ENCODE peak calls at places on chromosomes 1 and 21, in nine cellular contexts. A, O, E, J, K, P, Q, Y and I are unnamed samples.
A peak's percentile ranks its signal among the peaks of the same experiment; 100 is the strongest.

GRCh38 chr1:219876798-219877209 is 51.6 kb downstream of the SLC30A10 start:
- DNase-seq in A (no peak), O (no peak), E (no peak), J (no peak), K (no peak), P (no peak), Q (no peak), Y (no peak), I (no peak)

GRCh38 chr1:236945002-236945401 is 59.2 kb downstream of the MT1HL1 start:
- DNase-seq in A (no peak), O (no peak), E (no peak), J (no peak), K (no peak), P (no peak), Q (no peak), Y (no peak), I (no peak)

GRCh38 chr1:201807958-201808632 is 20.9 kb upstream of the IPO9 start:
- DNase-seq in A (peak; percentile 61), O (no peak), E (no peak), J (no peak), K (no peak), P (peak; percentile 84), Q (no peak), Y (no peak), I (no peak)

GRCh38 chr1:156571261-156571958 is 955 bp downstream of the IQGAP3 start:
- DNase-seq in A (no peak), O (no peak), E (no peak), J (no peak), K (no peak), P (no peak), Q (peak; percentile 92), Y (no peak), I (no peak)

GRCh38 chr1:41791667-41792484 is 126.8 kb downstream of the HIVEP3 start:
- DNase-seq in A (no peak), O (no peak), E (no peak), J (no peak), K (no peak), P (no peak), Q (no peak), Y (no peak), I (no peak)

GRCh38 chr1:97350241-97350640 is 570.6 kb downstream of the DPYD start:
- DNase-seq in A (no peak), O (no peak), E (no peak), J (no peak), K (no peak), P (no peak), Q (peak; percentile 34), Y (no peak), I (no peak)

GRCh38 chr1:23403038-23403336 is 21.6 kb downstream of the TCEA3 start:
- DNase-seq in A (no peak), O (no peak), E (no peak), J (peak; percentile 31), K (peak; percentile 34), P (no peak), Q (peak; percentile 86), Y (no peak), I (no peak)

GRCh38 chr1:91684599-91685196 is 184.0 kb downstream of the CDC7 start:
- DNase-seq in A (no peak), O (no peak), E (no peak), J (no peak), K (no peak), P (no peak), Q (peak; percentile 29), Y (no peak), I (no peak)

GRCh38 chr1:87981386-87981785 is 652.7 kb downstream of the LMO4 start:
- DNase-seq in A (no peak), O (no peak), E (no peak), J (no peak), K (no peak), P (no peak), Q (no peak), Y (no peak), I (no peak)

GRCh38 chr1:76053021-76053420 is 21.5 kb upstream of the ST6GALNAC3 start:
- DNase-seq in A (no peak), O (no peak), E (no peak), J (no peak), K (no peak), P (no peak), Q (peak; percentile 28), Y (no peak), I (no peak)

GRCh38 chr21:43758132-43758619 is 17.9 kb downstream of the CSTB start:
- DNase-seq in A (no peak), O (no peak), E (peak; percentile 86), J (no peak), K (peak; percentile 64), P (no peak), Q (peak; percentile 51), Y (no peak), I (no peak)

GRCh38 chr1:65176571-65176970 is 28.6 kb downstream of the AK4 start:
- DNase-seq in A (no peak), O (no peak), E (no peak), J (no peak), K (no peak), P (no peak), Q (peak; percentile 17), Y (no peak), I (no peak)

GRCh38 chr1:19306941-19307340 is 5.0 kb downstream of the AKR7A2 start:
- DNase-seq in A (no peak), O (no peak), E (no peak), J (no peak), K (no peak), P (no peak), Q (no peak), Y (no peak), I (no peak)
- H3K36me3 ChIP-seq in A (peaks cover 65% of the 10 kb centered on the region), O (peaks cover 30% of the 10 kb centered on the region), E (peaks cover 36% of the 10 kb centered on the region), J (no peaks in the 10 kb centered on the region), K (no peaks in the 10 kb centered on the region), P (peaks cover 62% of the 10 kb centered on the region), Q (peaks cover 11% of the 10 kb centered on the region), Y (no peaks in the 10 kb centered on the region), I (peaks cover 4% of the 10 kb centered on the region)

GRCh38 chr1:28890435-28890834 is 23.9 kb upstream of the EPB41 start:
- DNase-seq in A (no peak), O (no peak), E (no peak), J (no peak), K (no peak), P (no peak), Q (no peak), Y (no peak), I (no peak)

GRCh38 chr1:28887418-28887834 is 26.9 kb upstream of the EPB41 start:
- DNase-seq in A (peak; percentile 45), O (peak; percentile 67), E (no peak), J (peak; percentile 44), K (peak; percentile 27), P (peak; percentile 37), Q (no peak), Y (peak; percentile 45), I (peak; percentile 74)

GRCh38 chr1:28887835-28888682 is 26.3 kb upstream of the EPB41 start:
- DNase-seq in A (peak; percentile 48), O (no peak), E (peak; percentile 67), J (peak; percentile 49), K (peak; percentile 29), P (peak; percentile 75), Q (peak; percentile 27), Y (peak; percentile 51), I (peak; percentile 61)

GRCh38 chr1:28889357-28889756 is 25.0 kb upstream of the EPB41 start:
- DNase-seq in A (no peak), O (no peak), E (no peak), J (no peak), K (no peak), P (no peak), Q (no peak), Y (no peak), I (no peak)

GRCh38 chr1:28888915-28889314 is 25.5 kb upstream of the EPB41 start:
- DNase-seq in A (no peak), O (no peak), E (no peak), J (no peak), K (no peak), P (no peak), Q (no peak), Y (no peak), I (no peak)
- H3K4me1 ChIP-seq in A (peaks cover 41% of the 10 kb centered on the region), O (peaks cover 36% of the 10 kb centered on the region), E (no peaks in the 10 kb centered on the region), J (peaks cover 8% of the 10 kb centered on the region), K (no peaks in the 10 kb centered on the region), P (peaks cover 25% of the 10 kb centered on the region), Q (peaks cover 12% of the 10 kb centered on the region), Y (peaks cover 42% of the 10 kb centered on the region), I (peaks cover 20% of the 10 kb centered on the region)

GRCh38 chr1:77631302-77631701 is 51.2 kb downstream of the ZZZ3 start:
- DNase-seq in A (no peak), O (no peak), E (no peak), J (no peak), K (no peak), P (no peak), Q (no peak), Y (no peak), I (no peak)
- H3K36me3 ChIP-seq in A (peaks cover 85% of the 10 kb centered on the region), O (peaks cover 9% of the 10 kb centered on the region), E (peaks cover 34% of the 10 kb centered on the region), J (no peaks in the 10 kb centered on the region), K (no peaks in the 10 kb centered on the region), P (peaks cover 79% of the 10 kb centered on the region), Q (peaks cover 4% of the 10 kb centered on the region), Y (no peaks in the 10 kb centered on the region), I (no peaks in the 10 kb centered on the region)

GRCh38 chr21:38915546-38915945 is 109.8 kb downstream of the ETS2 start:
- DNase-seq in A (no peak), O (no peak), E (no peak), J (no peak), K (no peak), P (no peak), Q (no peak), Y (no peak), I (no peak)

GRCh38 chr21:38916214-38916964 is 110.7 kb downstream of the ETS2 start:
- DNase-seq in A (no peak), O (no peak), E (no peak), J (no peak), K (no peak), P (no peak), Q (no peak), Y (no peak), I (no peak)

GRCh38 chr21:38913120-38913975 is 107.6 kb downstream of the ETS2 start:
- DNase-seq in A (peak; percentile 61), O (no peak), E (peak; percentile 84), J (peak; percentile 91), K (peak; percentile 86), P (peak; percentile 74), Q (peak; percentile 76), Y (peak; percentile 86), I (peak; percentile 93)

GRCh38 chr21:38914071-38914491 is 108.4 kb downstream of the ETS2 start:
- DNase-seq in A (no peak), O (no peak), E (no peak), J (no peak), K (no peak), P (no peak), Q (no peak), Y (no peak), I (no peak)

DNA sequence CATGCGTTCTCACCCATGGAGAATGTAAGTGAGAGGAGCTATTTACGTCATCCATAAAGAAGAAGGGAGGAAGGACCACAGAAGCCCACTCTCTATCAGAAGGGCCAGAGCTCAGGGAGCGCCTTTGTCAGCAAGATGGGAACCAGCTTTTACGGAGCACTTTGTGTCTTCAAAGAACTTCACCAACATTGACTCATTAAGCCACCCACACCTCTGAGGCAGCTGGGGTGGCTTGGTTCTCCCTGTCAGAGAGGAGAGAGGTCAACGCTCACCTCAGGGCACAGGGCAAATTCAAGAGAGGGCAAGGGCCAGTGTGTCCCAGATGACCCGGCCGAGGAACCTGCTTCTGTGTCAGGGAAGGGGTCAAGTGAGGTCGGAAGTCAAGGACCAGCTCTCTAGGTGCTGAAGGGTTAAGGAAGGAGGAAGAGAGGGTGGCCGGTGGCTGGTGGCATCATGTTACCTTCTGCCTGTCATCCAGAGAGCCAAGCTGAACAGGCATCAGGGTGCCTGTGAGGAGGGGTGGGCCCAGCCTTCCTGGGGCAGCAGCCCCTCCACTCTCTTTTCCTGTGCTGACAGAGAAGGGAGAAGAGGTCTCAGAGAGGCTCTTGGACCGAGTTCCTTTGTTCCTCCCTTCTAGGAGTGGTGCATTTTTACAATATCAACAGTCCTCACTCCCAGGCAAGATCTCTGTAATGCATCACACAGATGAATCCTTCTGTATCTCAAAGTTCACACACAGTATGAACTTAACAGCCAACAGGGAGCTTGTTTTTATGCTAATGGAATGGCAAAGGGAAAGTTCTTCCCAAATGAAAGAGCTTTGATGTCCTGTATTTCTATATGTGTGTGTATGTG is 109.0 kb downstream of the ETS2 start:
- DNase-seq in A (no peak), O (no peak), E (no peak), J (peak; percentile 55), K (no peak), P (no peak), Q (peak; percentile 50), Y (no peak), I (no peak)
- H3K4me1 ChIP-seq in A (peaks cover 53% of the 10 kb centered on the region), O (no peaks in the 10 kb centered on the region), E (peaks cover 4% of the 10 kb centered on the region), J (peaks cover 17% of the 10 kb centered on the region), K (peaks cover 6% of the 10 kb centered on the region), P (peaks cover 49% of the 10 kb centered on the region), Q (peaks cover 10% of the 10 kb centered on the region), Y (peaks cover 57% of the 10 kb centered on the region), I (peaks cover 58% of the 10 kb centered on the region)